ENCODE peak calls at places on chromosomes 3 and 15, in eight cellular contexts. One of them, this sample, is unnamed.

GRCh38 chr3:43505351-43505750 is 116.5 kb downstream of the ANO10 start:
- DNase-seq in anterior cingulate cortex: no peak
- DNase-seq in stimulated activated CD4-positive, alpha-beta T cell treated with anti-CD3 and anti-CD28 coated beads, TNF-alpha, amount 100 ng/mL, for 24 hours: no peak
- DNase-seq in SIG-M5: no peak
- DNase-seq in CD8-positive, alpha-beta memory T cell: no peak
- DNase-seq in NCI-H1092 treated with DMSO at 0.1 percent for 48 hours: no peak
- DNase-seq in stomach: no peak
- DNase-seq in ELR: peak
- DNase-seq in this sample: no peak

GRCh38 chr3:10354373-10355015 is 33.6 kb upstream of the SEC13 start:
- DNase-seq in anterior cingulate cortex: no peak
- DNase-seq in stimulated activated CD4-positive, alpha-beta T cell treated with anti-CD3 and anti-CD28 coated beads, TNF-alpha, amount 100 ng/mL, for 24 hours: no peak
- DNase-seq in SIG-M5: no peak
- DNase-seq in CD8-positive, alpha-beta memory T cell: no peak
- DNase-seq in NCI-H1092 treated with DMSO at 0.1 percent for 48 hours: no peak
- DNase-seq in stomach: no peak
- DNase-seq in ELR: peak
- DNase-seq in this sample: no peak

GRCh38 chr3:114121996-114122709 is 56.7 kb downstream of the DRD3 start:
- DNase-seq in anterior cingulate cortex: no peak
- DNase-seq in stimulated activated CD4-positive, alpha-beta T cell treated with anti-CD3 and anti-CD28 coated beads, TNF-alpha, amount 100 ng/mL, for 24 hours: no peak
- DNase-seq in SIG-M5: no peak
- DNase-seq in CD8-positive, alpha-beta memory T cell: no peak
- DNase-seq in NCI-H1092 treated with DMSO at 0.1 percent for 48 hours: no peak
- DNase-seq in stomach: no peak
- DNase-seq in ELR: peak
- DNase-seq in this sample: no peak

GRCh38 chr15:63231206-63231605 is 41.8 kb downstream of the RAB8B start:
- DNase-seq in anterior cingulate cortex: no peak
- DNase-seq in stimulated activated CD4-positive, alpha-beta T cell treated with anti-CD3 and anti-CD28 coated beads, TNF-alpha, amount 100 ng/mL, for 24 hours: no peak
- DNase-seq in SIG-M5: no peak
- DNase-seq in CD8-positive, alpha-beta memory T cell: no peak
- DNase-seq in NCI-H1092 treated with DMSO at 0.1 percent for 48 hours: no peak
- DNase-seq in stomach: no peak
- DNase-seq in ELR: no peak
- DNase-seq in this sample: no peak

GRCh38 chr3:168876346-168877035 is 780.8 kb upstream of the GOLIM4 start:
- DNase-seq in anterior cingulate cortex: no peak
- DNase-seq in stimulated activated CD4-positive, alpha-beta T cell treated with anti-CD3 and anti-CD28 coated beads, TNF-alpha, amount 100 ng/mL, for 24 hours: no peak
- DNase-seq in SIG-M5: no peak
- DNase-seq in CD8-positive, alpha-beta memory T cell: no peak
- DNase-seq in NCI-H1092 treated with DMSO at 0.1 percent for 48 hours: no peak
- DNase-seq in stomach: no peak
- DNase-seq in ELR: no peak
- DNase-seq in this sample: no peak

GRCh38 chr3:139538733-139539132 is 809 bp downstream of the RBP1 start:
- DNase-seq in anterior cingulate cortex: no peak
- DNase-seq in stimulated activated CD4-positive, alpha-beta T cell treated with anti-CD3 and anti-CD28 coated beads, TNF-alpha, amount 100 ng/mL, for 24 hours: no peak
- DNase-seq in SIG-M5: no peak
- DNase-seq in CD8-positive, alpha-beta memory T cell: no peak
- DNase-seq in NCI-H1092 treated with DMSO at 0.1 percent for 48 hours: peak
- DNase-seq in stomach: no peak
- DNase-seq in ELR: no peak
- DNase-seq in this sample: no peak

GRCh38 chr15:49669288-49669687 is 48.4 kb downstream of the DTWD1 start:
- DNase-seq in anterior cingulate cortex: no peak
- DNase-seq in stimulated activated CD4-positive, alpha-beta T cell treated with anti-CD3 and anti-CD28 coated beads, TNF-alpha, amount 100 ng/mL, for 24 hours: no peak
- DNase-seq in SIG-M5: no peak
- DNase-seq in CD8-positive, alpha-beta memory T cell: no peak
- DNase-seq in NCI-H1092 treated with DMSO at 0.1 percent for 48 hours: no peak
- DNase-seq in stomach: no peak
- DNase-seq in ELR: no peak
- DNase-seq in this sample: no peak

GRCh38 chr3:172847292-172847691 is 96.8 kb downstream of the ECT2 start:
- DNase-seq in anterior cingulate cortex: no peak
- DNase-seq in stimulated activated CD4-positive, alpha-beta T cell treated with anti-CD3 and anti-CD28 coated beads, TNF-alpha, amount 100 ng/mL, for 24 hours: no peak
- DNase-seq in SIG-M5: no peak
- DNase-seq in CD8-positive, alpha-beta memory T cell: no peak
- DNase-seq in NCI-H1092 treated with DMSO at 0.1 percent for 48 hours: no peak
- DNase-seq in stomach: no peak
- DNase-seq in ELR: no peak
- DNase-seq in this sample: no peak

This sample was measured in central memory CD8-positive, alpha-beta T cell.